ENCODE peak calls at places on chromosome 10, in seven cellular contexts. One of them, this sample, is unnamed.
A peak's percentile ranks its signal among the peaks of the same experiment; 100 is the strongest.

GRCh38 chr10:6089334-6090219 is 743 bp downstream of the RBM17 start:
- DNase-seq in neural progenitor cell: peak; percentile 76
- DNase-seq in uterus: peak; percentile 31
- DNase-seq in endothelial cell of umbilical vein: peak; percentile 46
- DNase-seq in heart left ventricle: peak; percentile 25
- DNase-seq in lower lobe of right lung: no peak
- DNase-seq in IMR-90: no peak
- DNase-seq in this sample: peak; percentile 23

GRCh38 chr10:17290226-17290625 is 62.2 kb downstream of the VIM start:
- DNase-seq in neural progenitor cell: peak; percentile 41
- DNase-seq in uterus: no peak
- DNase-seq in endothelial cell of umbilical vein: peak; percentile 7
- DNase-seq in heart left ventricle: no peak
- DNase-seq in lower lobe of right lung: no peak
- DNase-seq in IMR-90: peak; percentile 8
- DNase-seq in this sample: peak; percentile 32

GRCh38 chr10:69061305-69062161 is 26.4 kb upstream of the SRGN start:
- DNase-seq in neural progenitor cell: no peak
- DNase-seq in uterus: peak; percentile 48
- DNase-seq in endothelial cell of umbilical vein: peak; percentile 96
- DNase-seq in heart left ventricle: peak; percentile 67
- DNase-seq in lower lobe of right lung: peak; percentile 65
- DNase-seq in IMR-90: peak; percentile 100
- DNase-seq in this sample: peak; percentile 45

GRCh38 chr10:128875030-128875744 is 591.9 kb upstream of the MGMT start:
- DNase-seq in neural progenitor cell: no peak
- DNase-seq in uterus: no peak
- DNase-seq in endothelial cell of umbilical vein: no peak
- DNase-seq in heart left ventricle: no peak
- DNase-seq in lower lobe of right lung: no peak
- DNase-seq in IMR-90: no peak
- DNase-seq in this sample: no peak

GRCh38 chr10:47021850-47022249 is 110.6 kb downstream of the PTPN20 start:
- DNase-seq in neural progenitor cell: no peak
- DNase-seq in uterus: peak; percentile 8
- DNase-seq in endothelial cell of umbilical vein: no peak
- DNase-seq in heart left ventricle: no peak
- DNase-seq in lower lobe of right lung: no peak
- DNase-seq in IMR-90: no peak
- DNase-seq in this sample: no peak

GRCh38 chr10:5515948-5516761 is 8.6 kb upstream of the CALML3 start:
- DNase-seq in neural progenitor cell: no peak
- DNase-seq in uterus: no peak
- DNase-seq in endothelial cell of umbilical vein: no peak
- DNase-seq in heart left ventricle: no peak
- DNase-seq in lower lobe of right lung: no peak
- DNase-seq in IMR-90: no peak
- DNase-seq in this sample: no peak

GRCh38 chr10:19930936-19931859 is 115.0 kb downstream of the PLXDC2 start:
- DNase-seq in neural progenitor cell: no peak
- DNase-seq in uterus: peak; percentile 73
- DNase-seq in endothelial cell of umbilical vein: peak; percentile 82
- DNase-seq in heart left ventricle: no peak
- DNase-seq in lower lobe of right lung: no peak
- DNase-seq in IMR-90: peak; percentile 70
- DNase-seq in this sample: no peak

GRCh38 chr10:126373982-126374381 is 14.3 kb downstream of the ADAM12 start:
- DNase-seq in neural progenitor cell: no peak
- DNase-seq in uterus: no peak
- DNase-seq in endothelial cell of umbilical vein: no peak
- DNase-seq in heart left ventricle: no peak
- DNase-seq in lower lobe of right lung: no peak
- DNase-seq in IMR-90: peak; percentile 66
- DNase-seq in this sample: no peak

GRCh38 chr10:30040597-30040996 is 18.8 kb downstream of the JCAD start:
- DNase-seq in neural progenitor cell: no peak
- DNase-seq in uterus: no peak
- DNase-seq in endothelial cell of umbilical vein: no peak
- DNase-seq in heart left ventricle: no peak
- DNase-seq in lower lobe of right lung: no peak
- DNase-seq in IMR-90: no peak
- DNase-seq in this sample: no peak

GRCh38 chr10:121910673-121911420 is 17.0 kb downstream of the ATE1 start:
- DNase-seq in neural progenitor cell: no peak
- DNase-seq in uterus: no peak
- DNase-seq in endothelial cell of umbilical vein: no peak
- DNase-seq in heart left ventricle: no peak
- DNase-seq in lower lobe of right lung: no peak
- DNase-seq in IMR-90: peak; percentile 81
- DNase-seq in this sample: no peak

DNA sequence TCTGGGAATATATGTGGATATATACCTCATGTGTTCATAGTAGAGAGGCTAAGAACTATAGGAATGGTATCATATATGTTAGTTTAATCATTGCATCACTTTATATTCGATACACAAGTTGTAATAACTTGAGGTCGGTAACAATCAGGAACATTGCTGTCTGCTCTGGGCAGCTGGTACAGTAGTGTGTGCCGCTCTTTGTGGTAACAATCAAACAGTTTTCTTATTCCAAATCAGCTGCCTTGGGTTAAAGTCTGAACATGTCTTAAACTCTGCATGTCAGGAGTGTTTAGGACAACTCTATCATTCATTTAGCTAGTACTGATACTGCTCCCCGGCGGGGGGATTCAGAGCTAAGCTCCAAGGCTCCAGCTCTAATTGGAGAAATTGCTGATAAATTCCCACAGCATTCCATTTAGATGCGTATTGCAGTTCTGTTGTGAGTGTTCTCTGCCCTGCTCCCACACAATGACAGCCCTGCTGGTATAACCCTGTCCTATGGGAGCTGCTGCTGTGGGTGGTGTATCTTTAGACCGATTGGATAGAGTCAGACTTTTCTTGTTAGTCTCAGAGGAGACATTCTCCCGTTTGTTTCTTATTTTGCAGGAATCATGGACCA is 707.5 kb upstream of the FZD8 start:
- DNase-seq in neural progenitor cell: peak; percentile 4
- DNase-seq in uterus: no peak
- DNase-seq in endothelial cell of umbilical vein: no peak
- DNase-seq in heart left ventricle: peak; percentile 34
- DNase-seq in lower lobe of right lung: no peak
- DNase-seq in IMR-90: peak; percentile 91
- DNase-seq in this sample: no peak
- H3K4me3 ChIP-seq in neural progenitor cell: no peak overlapping the region
- H3K4me3 ChIP-seq in uterus: no peak overlapping the region
- H3K4me3 ChIP-seq in endothelial cell of umbilical vein: no peak overlapping the region
- H3K4me3 ChIP-seq in heart left ventricle: no peak overlapping the region
- H3K4me3 ChIP-seq in lower lobe of right lung: no peak overlapping the region
- H3K4me3 ChIP-seq in IMR-90: no peak overlapping the region
- H3K4me3 ChIP-seq in this sample: no peak overlapping the region

DNA sequence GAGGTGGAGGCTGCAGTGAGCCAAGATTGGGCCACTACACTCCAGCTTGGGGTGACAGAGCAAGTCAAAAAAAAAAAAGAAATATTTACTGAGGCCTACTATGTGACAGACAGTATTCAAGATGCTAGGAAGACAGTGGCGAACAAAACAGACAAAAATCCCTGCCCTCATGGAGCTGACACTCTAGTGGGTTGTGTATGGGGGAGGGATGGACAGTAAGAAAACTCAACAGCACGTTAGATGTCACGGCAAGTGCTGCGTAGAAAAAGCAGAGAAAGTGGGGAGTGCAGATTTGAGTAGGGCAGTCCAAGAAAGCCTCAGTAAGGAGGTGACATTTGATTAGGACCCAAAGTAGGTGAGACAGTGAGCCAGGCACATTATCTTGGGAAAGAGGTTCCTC is 10.1 kb downstream of the CAMK2G start:
- DNase-seq in neural progenitor cell: no peak
- DNase-seq in uterus: no peak
- DNase-seq in endothelial cell of umbilical vein: no peak
- DNase-seq in heart left ventricle: no peak
- DNase-seq in lower lobe of right lung: no peak
- DNase-seq in IMR-90: no peak
- DNase-seq in this sample: no peak
- H3K4me1 ChIP-seq in neural progenitor cell: peaks cover 10% of the 10 kb centered on the region
- H3K4me1 ChIP-seq in uterus: no peaks in the 10 kb centered on the region
- H3K4me1 ChIP-seq in endothelial cell of umbilical vein: peaks cover 14% of the 10 kb centered on the region
- H3K4me1 ChIP-seq in heart left ventricle: peaks cover 42% of the 10 kb centered on the region
- H3K4me1 ChIP-seq in lower lobe of right lung: peaks cover 47% of the 10 kb centered on the region
- H3K4me1 ChIP-seq in IMR-90: peaks cover 9% of the 10 kb centered on the region
- H3K4me1 ChIP-seq in this sample: no peaks in the 10 kb centered on the region

DNA sequence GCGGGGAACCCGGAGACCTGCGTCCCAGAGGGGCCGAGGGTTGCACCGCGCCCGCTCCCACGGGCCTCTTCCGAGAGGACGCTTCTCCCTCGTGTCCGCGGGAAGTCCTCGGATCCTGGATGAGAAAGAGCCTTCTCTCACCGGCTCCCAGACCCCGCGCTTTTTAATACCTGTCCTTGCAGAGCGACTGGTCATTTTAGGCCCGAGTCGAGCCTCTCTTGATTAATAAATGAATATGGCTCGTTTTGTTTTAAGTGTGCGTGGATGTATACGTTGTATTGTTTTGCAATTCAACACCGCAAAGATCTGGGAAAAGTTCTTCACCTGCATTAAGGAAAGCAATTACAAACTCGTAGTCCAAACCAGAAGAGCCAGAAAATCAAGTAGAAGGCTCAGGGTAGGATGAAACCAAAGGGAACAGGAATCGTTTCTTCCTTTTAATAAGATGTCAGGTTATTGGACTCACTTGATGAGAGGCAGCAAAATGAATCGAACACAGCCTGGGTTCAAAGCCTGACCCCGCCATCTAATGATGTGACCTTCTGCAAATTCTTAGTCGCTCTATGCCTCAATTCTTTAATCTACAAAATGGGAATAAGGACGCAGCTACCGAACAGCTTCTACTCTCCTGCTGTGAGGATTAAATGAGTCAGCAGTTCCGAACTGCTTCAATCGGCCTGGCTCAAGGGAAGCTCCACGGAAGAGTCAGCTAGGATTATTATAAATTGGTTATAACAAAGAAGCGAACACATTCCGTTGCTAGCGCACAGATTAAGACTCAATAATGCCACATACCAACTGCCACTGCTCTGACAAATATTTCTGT is 277.8 kb upstream of the NEBL start:
- DNase-seq in neural progenitor cell: peak; percentile 78
- DNase-seq in uterus: no peak
- DNase-seq in endothelial cell of umbilical vein: no peak
- DNase-seq in heart left ventricle: no peak
- DNase-seq in lower lobe of right lung: no peak
- DNase-seq in IMR-90: no peak
- DNase-seq in this sample: peak; percentile 31
- H3K27ac ChIP-seq in neural progenitor cell: no peak overlapping the region
- H3K27ac ChIP-seq in uterus: no peak overlapping the region
- H3K27ac ChIP-seq in endothelial cell of umbilical vein: no peak overlapping the region
- H3K27ac ChIP-seq in heart left ventricle: peak overlapping the region; percentile 52
- H3K27ac ChIP-seq in lower lobe of right lung: peak overlapping the region; percentile 90
- H3K27ac ChIP-seq in IMR-90: no peak overlapping the region
- H3K27ac ChIP-seq in this sample: peak overlapping the region; percentile 93

GRCh38 chr10:131902691-131903090 is 1.9 kb downstream of the PPP2R2D start:
- DNase-seq in neural progenitor cell: no peak
- DNase-seq in uterus: no peak
- DNase-seq in endothelial cell of umbilical vein: no peak
- DNase-seq in heart left ventricle: no peak
- DNase-seq in lower lobe of right lung: no peak
- DNase-seq in IMR-90: no peak
- DNase-seq in this sample: no peak
- H3K4me3 ChIP-seq in neural progenitor cell: no peak overlapping the region
- H3K4me3 ChIP-seq in uterus: no peak overlapping the region
- H3K4me3 ChIP-seq in endothelial cell of umbilical vein: no peak overlapping the region
- H3K4me3 ChIP-seq in heart left ventricle: peak overlapping the region; percentile 90
- H3K4me3 ChIP-seq in lower lobe of right lung: peak overlapping the region; percentile 85
- H3K4me3 ChIP-seq in IMR-90: no peak overlapping the region
- H3K4me3 ChIP-seq in this sample: peak overlapping the region; percentile 81

GRCh38 chr10:114396455-114396854 is 7.8 kb downstream of the AFAP1L2 start:
- DNase-seq in neural progenitor cell: no peak
- DNase-seq in uterus: no peak
- DNase-seq in endothelial cell of umbilical vein: no peak
- DNase-seq in heart left ventricle: no peak
- DNase-seq in lower lobe of right lung: no peak
- DNase-seq in IMR-90: no peak
- DNase-seq in this sample: no peak
- H3K4me1 ChIP-seq in neural progenitor cell: peaks cover 14% of the 10 kb centered on the region
- H3K4me1 ChIP-seq in uterus: peaks cover 20% of the 10 kb centered on the region
- H3K4me1 ChIP-seq in endothelial cell of umbilical vein: peaks cover 17% of the 10 kb centered on the region
- H3K4me1 ChIP-seq in heart left ventricle: peaks cover 60% of the 10 kb centered on the region
- H3K4me1 ChIP-seq in lower lobe of right lung: peaks cover 21% of the 10 kb centered on the region
- H3K4me1 ChIP-seq in IMR-90: peaks cover 1% of the 10 kb centered on the region
- H3K4me1 ChIP-seq in this sample: peaks cover 12% of the 10 kb centered on the region

DNA sequence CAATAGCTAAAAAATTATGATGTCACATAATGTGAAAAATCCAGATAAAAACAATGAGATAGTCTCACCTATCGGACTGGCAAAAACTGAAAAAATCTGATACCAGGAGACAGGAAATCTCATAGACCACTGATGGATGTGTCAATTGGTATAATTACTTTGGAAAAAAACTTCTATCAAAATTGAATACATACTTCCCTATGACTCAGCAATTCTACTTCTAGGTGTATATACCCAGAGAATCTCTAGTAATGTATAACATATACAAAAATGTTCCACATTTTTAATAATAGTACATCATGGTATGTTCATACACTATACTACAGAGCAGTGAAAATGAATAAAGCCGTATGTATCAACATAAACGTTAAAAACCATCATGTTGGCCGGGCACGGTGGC is 34.9 kb downstream of the SHTN1 start:
- DNase-seq in neural progenitor cell: no peak
- DNase-seq in uterus: no peak
- DNase-seq in endothelial cell of umbilical vein: no peak
- DNase-seq in heart left ventricle: no peak
- DNase-seq in lower lobe of right lung: no peak
- DNase-seq in IMR-90: no peak
- DNase-seq in this sample: no peak
- H3K27ac ChIP-seq in neural progenitor cell: no peak overlapping the region
- H3K27ac ChIP-seq in uterus: no peak overlapping the region
- H3K27ac ChIP-seq in endothelial cell of umbilical vein: no peak overlapping the region
- H3K27ac ChIP-seq in heart left ventricle: no peak overlapping the region
- H3K27ac ChIP-seq in lower lobe of right lung: no peak overlapping the region
- H3K27ac ChIP-seq in IMR-90: no peak overlapping the region
- H3K27ac ChIP-seq in this sample: no peak overlapping the region

DNA sequence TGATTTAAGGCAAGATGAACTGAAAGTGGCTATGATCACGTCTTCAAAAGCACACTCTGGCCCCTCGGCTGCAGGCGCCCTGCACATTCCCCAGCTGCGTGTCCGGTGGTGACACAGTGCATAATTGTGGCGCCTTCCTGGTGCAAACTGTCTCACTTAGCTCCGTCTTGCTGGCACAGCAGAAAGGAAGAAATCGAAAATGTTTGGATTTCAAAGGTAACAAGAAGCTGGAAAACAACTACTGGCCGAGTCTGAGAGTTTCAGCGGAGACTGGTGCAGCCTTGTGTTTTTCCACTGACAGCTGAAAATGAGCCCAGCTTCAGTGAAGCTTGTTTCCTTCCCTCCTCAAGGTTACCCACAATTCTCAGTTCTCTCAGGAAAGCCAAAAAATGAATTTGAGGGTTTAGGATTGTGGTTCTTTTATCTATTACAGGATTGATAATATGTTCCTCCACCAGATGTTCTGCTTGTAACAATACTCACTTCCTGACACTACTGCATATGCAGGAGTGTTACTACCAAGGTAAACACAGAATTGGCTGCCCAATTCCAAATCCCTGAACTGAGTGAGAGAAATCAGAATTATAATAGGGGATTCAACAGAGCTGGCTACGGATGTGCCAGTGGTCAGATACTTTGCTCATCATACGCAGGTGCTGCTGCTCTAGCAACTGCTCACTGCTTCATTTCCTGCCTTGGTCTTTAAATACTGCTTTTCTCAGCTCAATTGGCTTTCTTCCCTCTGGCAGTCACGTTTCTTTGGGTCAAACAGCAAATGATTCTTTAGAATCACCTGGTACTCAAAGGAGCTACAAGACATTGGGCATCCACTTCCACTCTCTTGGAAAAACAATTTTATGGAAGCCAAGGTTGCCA is 63.7 kb downstream of the TRUB1 start:
- DNase-seq in neural progenitor cell: no peak
- DNase-seq in uterus: peak; percentile 16
- DNase-seq in endothelial cell of umbilical vein: peak; percentile 7
- DNase-seq in heart left ventricle: no peak
- DNase-seq in lower lobe of right lung: no peak
- DNase-seq in IMR-90: peak; percentile 17
- DNase-seq in this sample: peak; percentile 40
- H3K4me3 ChIP-seq in neural progenitor cell: no peak overlapping the region
- H3K4me3 ChIP-seq in uterus: peak overlapping the region; percentile 8
- H3K4me3 ChIP-seq in endothelial cell of umbilical vein: no peak overlapping the region
- H3K4me3 ChIP-seq in heart left ventricle: peak overlapping the region; percentile 21
- H3K4me3 ChIP-seq in lower lobe of right lung: peak overlapping the region; percentile 22
- H3K4me3 ChIP-seq in IMR-90: peak overlapping the region; percentile 50
- H3K4me3 ChIP-seq in this sample: no peak overlapping the region

This sample was measured in body of pancreas.